ENCODE peak calls at places on chromosomes 16 and 17, in four cellular contexts. P, Z, A and T are unnamed samples.

GRCh38 chr17:32502710-32503109 is 15.9 kb downstream of the CDK5R1 start:
- DNase-seq in P (no peak), Z (no peak), A (no peak), T (no peak)

GRCh38 chr17:79038545-79039135 is 14.7 kb downstream of the C1QTNF1 start:
- DNase-seq in P (peak), Z (peak), A (peak), T (no peak)

GRCh38 chr16:3954411-3954921 is 74.0 kb upstream of the CREBBP start:
- DNase-seq in P (peak), Z (peak), A (no peak), T (no peak)

GRCh38 chr16:12153662-12154061 is 177.1 kb downstream of the SNX29 start:
- DNase-seq in P (no peak), Z (no peak), A (no peak), T (no peak)

GRCh38 chr17:3207367-3207766 is at the start of gene OR1A1:
- DNase-seq in P (no peak), Z (no peak), A (no peak), T (no peak)

GRCh38 chr17:322006-322780 is 30.4 kb downstream of the RPH3AL start:
- DNase-seq in P (no peak), Z (no peak), A (no peak), T (no peak)

GRCh38 chr17:81378941-81379511 is 16.2 kb upstream of the BAHCC1 start:
- DNase-seq in P (no peak), Z (no peak), A (no peak), T (no peak)

GRCh38 chr16:68065716-68066305 is 19.4 kb upstream of the NFATC3 start:
- DNase-seq in P (peak), Z (no peak), A (no peak), T (no peak)

GRCh38 chr17:17380156-17380925 is 77.2 kb downstream of the NT5M start:
- DNase-seq in P (no peak), Z (no peak), A (no peak), T (no peak)

GRCh38 chr17:66957951-66958579 is 6.4 kb upstream of the CACNG4 start:
- DNase-seq in P (no peak), Z (no peak), A (no peak), T (no peak)

GRCh38 chr16:74999208-74999682 is 421 bp downstream of the ZNRF1 start:
- DNase-seq in P (peak), Z (no peak), A (no peak), T (no peak)

GRCh38 chr17:2689411-2690164 is 22.0 kb downstream of the CLUH start:
- DNase-seq in P (peak), Z (no peak), A (no peak), T (peak)

GRCh38 chr16:49890876-49891275 is 35.0 kb upstream of the ZNF423 start:
- DNase-seq in P (no peak), Z (no peak), A (no peak), T (no peak)

GRCh38 chr17:81858967-81859905 is 1.1 kb downstream of the P4HB start:
- DNase-seq in P (no peak), Z (no peak), A (no peak), T (no peak)

GRCh38 chr16:58829096-58829495 is 95.0 kb upstream of the GOT2 start:
- DNase-seq in P (no peak), Z (no peak), A (no peak), T (no peak)

GRCh38 chr17:50908860-50909764 is 43.0 kb upstream of the TOB1 start:
- DNase-seq in P (no peak), Z (no peak), A (no peak), T (peak)